ENCODE peak calls at places on chromosomes 11 and 22, in seven cellular contexts. P is adipocyte, B is NCI-H1105, G is GM10248, N is HTR-8/SVneo, H is cardiac muscle cell, T is HFF-Myc. R is an unnamed sample.

GRCh38 chr22:42720263-42721044 is at the start of gene A4GALT:
- DNase-seq in B (no peak), G (peak), P (peak), N (no peak), H (peak), T (no peak), R (peak)

GRCh38 chr11:119316729-119317591 is at the start of gene MCAM:
- DNase-seq in N (peak), B (peak), P (peak), H (peak), G (no peak), T (no peak), R (peak)

GRCh38 chr11:45926001-45926401 is 3.5 kb downstream of the LARGE2 start:
- DNase-seq in P (no peak), T (no peak), G (no peak), B (no peak), N (no peak), H (no peak), R (no peak)

GRCh38 chr11:75240381-75241035 is at the start of gene TPBGL:
- DNase-seq in H (no peak), N (no peak), P (peak), G (no peak), B (peak), T (no peak), R (peak)

GRCh38 chr11:126698576-126698975 is 302.0 kb downstream of the KIRREL3 start:
- DNase-seq in T (no peak), G (no peak), B (no peak), H (no peak), P (no peak), N (no peak), R (no peak)

GRCh38 chr11:29448246-29448877 is 568.5 kb downstream of the KCNA4 start:
- DNase-seq in N (peak), P (peak), T (no peak), G (no peak), B (no peak), H (peak), R (peak)

GRCh38 chr11:70630068-70630467 is 231.7 kb downstream of the CTTN start:
- DNase-seq in P (no peak), H (no peak), N (no peak), G (no peak), B (no peak), T (no peak), R (no peak)

GRCh38 chr11:121456816-121457431 is 4.2 kb upstream of the SORL1-AS1 start:
- DNase-seq in H (no peak), B (no peak), N (no peak), P (no peak), G (no peak), T (no peak), R (no peak)

GRCh38 chr11:14645985-14646900 is 2.6 kb downstream of the PDE3B start:
- DNase-seq in G (no peak), T (no peak), P (no peak), N (no peak), H (no peak), B (no peak), R (no peak)

GRCh38 chr11:33128739-33129138 is 32.5 kb downstream of the CSTF3 start:
- DNase-seq in N (no peak), H (no peak), P (no peak), B (no peak), T (no peak), G (no peak), R (no peak)

GRCh38 chr22:36077261-36077660 is 48.6 kb upstream of the RBFOX2 start:
- DNase-seq in N (no peak), T (no peak), B (no peak), H (no peak), G (no peak), P (peak), R (no peak)

R was measured in HEK293T.